ENCODE peak calls at places on chromosomes 3 and 15, in eight cellular contexts. C, D, J, Y, W, U, N and G are unnamed samples.

GRCh38 chr3:99614768-99615167 is 23.6 kb upstream of the COL8A1 start:
- DNase-seq in C (no peak), D (no peak), J (no peak), Y (no peak), W (no peak), U (no peak), N (no peak), G (no peak)

GRCh38 chr15:86002444-86002843 is 77.2 kb upstream of the AGBL1 start:
- DNase-seq in C (no peak), D (no peak), J (no peak), Y (no peak), W (no peak), U (no peak), N (no peak), G (no peak)

GRCh38 chr15:73054417-73054963 is 2.2 kb downstream of the NEO1 start:
- DNase-seq in C (no peak), D (no peak), J (no peak), Y (no peak), W (no peak), U (no peak), N (no peak), G (no peak)

GRCh38 chr3:48856469-48856868 is 8.8 kb upstream of the PRKAR2A start:
- DNase-seq in C (no peak), D (no peak), J (no peak), Y (no peak), W (no peak), U (no peak), N (no peak), G (no peak)

GRCh38 chr15:42891569-42891968 is 29.0 kb downstream of the TTBK2 start:
- DNase-seq in C (no peak), D (peak), J (no peak), Y (no peak), W (peak), U (no peak), N (no peak), G (no peak)

GRCh38 chr3:141280086-141280485 is 48.5 kb downstream of the PXYLP1 start:
- DNase-seq in C (peak), D (no peak), J (no peak), Y (no peak), W (no peak), U (no peak), N (no peak), G (no peak)

GRCh38 chr3:30332196-30333021 is 274.0 kb upstream of the TGFBR2 start:
- DNase-seq in C (no peak), D (no peak), J (no peak), Y (no peak), W (no peak), U (no peak), N (no peak), G (no peak)

GRCh38 chr3:143601738-143602480 is 246.4 kb downstream of the SLC9A9 start:
- DNase-seq in C (no peak), D (peak), J (no peak), Y (no peak), W (peak), U (no peak), N (no peak), G (no peak)

GRCh38 chr15:67967871-67968423 is 86.2 kb upstream of the PIAS1 start:
- DNase-seq in C (no peak), D (peak), J (peak), Y (peak), W (no peak), U (peak), N (peak), G (no peak)

GRCh38 chr3:136464502-136464901 is 214.4 kb downstream of the PCCB start:
- DNase-seq in C (peak), D (no peak), J (no peak), Y (no peak), W (peak), U (peak), N (no peak), G (no peak)

GRCh38 chr3:37700849-37701248 is 160.8 kb upstream of the CTDSPL start:
- DNase-seq in C (no peak), D (no peak), J (no peak), Y (no peak), W (peak), U (no peak), N (no peak), G (no peak)

GRCh38 chr3:70851066-70851465 is 538.6 kb upstream of the MDFIC2 start:
- DNase-seq in C (no peak), D (peak), J (no peak), Y (no peak), W (no peak), U (no peak), N (no peak), G (no peak)

GRCh38 chr3:129599607-129600006 is 6.9 kb downstream of the PLXND1 start:
- DNase-seq in C (no peak), D (peak), J (no peak), Y (no peak), W (peak), U (no peak), N (no peak), G (no peak)

GRCh38 chr15:82647045-82647834 is at the start of gene CPEB1:
- DNase-seq in C (no peak), D (no peak), J (peak), Y (no peak), W (no peak), U (no peak), N (no peak), G (peak)

GRCh38 chr3:98136631-98137030 is 6.1 kb downstream of the OR5H1 start:
- DNase-seq in C (no peak), D (no peak), J (no peak), Y (no peak), W (no peak), U (no peak), N (no peak), G (no peak)

GRCh38 chr3:3429841-3430240 is 250.3 kb upstream of the CRBN start:
- DNase-seq in C (no peak), D (no peak), J (no peak), Y (no peak), W (no peak), U (no peak), N (no peak), G (no peak)

GRCh38 chr3:152331018-152331541 is 62.4 kb downstream of the MBNL1 start:
- DNase-seq in C (no peak), D (peak), J (no peak), Y (no peak), W (peak), U (no peak), N (no peak), G (peak)

GRCh38 chr3:171230857-171231256 is 204.3 kb upstream of the SLC2A2 start:
- DNase-seq in C (no peak), D (peak), J (no peak), Y (no peak), W (no peak), U (no peak), N (no peak), G (no peak)

GRCh38 chr3:152858170-152858800 is 23.4 kb downstream of the P2RY1 start:
- DNase-seq in C (no peak), D (peak), J (no peak), Y (no peak), W (no peak), U (no peak), N (no peak), G (no peak)

GRCh38 chr15:65730560-65731172 is 61.4 kb downstream of the DENND4A start:
- DNase-seq in C (no peak), D (peak), J (no peak), Y (no peak), W (no peak), U (no peak), N (no peak), G (no peak)

GRCh38 chr3:180802837-180803236 is 109.6 kb upstream of the FXR1 start:
- DNase-seq in C (no peak), D (peak), J (no peak), Y (peak), W (peak), U (no peak), N (no peak), G (no peak)

GRCh38 chr15:72092011-72092410 is 25.9 kb downstream of the MYO9A start:
- DNase-seq in C (no peak), D (no peak), J (no peak), Y (no peak), W (no peak), U (no peak), N (no peak), G (no peak)